ENCODE peak calls at places on chromosomes 16 and 17, in six cellular contexts. J is hippocampal formation, A is dermis blood vessel endothelial cell, C is cardiac fibroblast, O is GM10248, W is A549. F is an unnamed sample.

GRCh38 chr17:80485846-80486245 is 9.4 kb upstream of the NPTX1 start:
- DNase-seq in J (no peak), A (no peak), C (no peak), O (no peak), W (no peak), F (no peak)

GRCh38 chr16:48013476-48013875 is 142.3 kb downstream of the ABCC12 start:
- DNase-seq in J (no peak), A (no peak), C (peak), O (no peak), W (no peak), F (peak)

GRCh38 chr16:53821487-53821886 is 117.5 kb downstream of the FTO start:
- DNase-seq in J (no peak), A (no peak), C (peak), O (no peak), W (no peak), F (peak)

GRCh38 chr17:20989481-20989880 is 53.3 kb downstream of the USP22 start:
- DNase-seq in J (no peak), A (no peak), C (no peak), O (no peak), W (no peak), F (no peak)

GRCh38 chr17:79006794-79007503 is 2.6 kb downstream of the CANT1 start:
- DNase-seq in J (no peak), A (no peak), C (no peak), O (no peak), W (no peak), F (no peak)

GRCh38 chr17:65772989-65773388 is 211.5 kb upstream of the AXIN2 start:
- DNase-seq in J (no peak), A (no peak), C (no peak), O (no peak), W (no peak), F (no peak)

GRCh38 chr17:8997994-8998628 is 23.2 kb upstream of the NTN1 start:
- DNase-seq in J (no peak), A (peak), C (peak), O (peak), W (peak), F (peak)

GRCh38 chr17:19250421-19251141 is 13.4 kb downstream of the EPN2 start:
- DNase-seq in J (peak), A (no peak), C (no peak), O (no peak), W (no peak), F (no peak)

GRCh38 chr16:5412721-5413120 is 315.1 kb upstream of the EEF2KMT start:
- DNase-seq in J (no peak), A (no peak), C (no peak), O (no peak), W (no peak), F (no peak)

GRCh38 chr17:44738214-44738906 is 20.4 kb upstream of the ADAM11 start:
- DNase-seq in J (no peak), A (peak), C (peak), O (peak), W (no peak), F (peak)

GRCh38 chr16:63372283-63372682 is 1336.0 kb upstream of the CDH8 start:
- DNase-seq in J (no peak), A (no peak), C (no peak), O (no peak), W (no peak), F (no peak)

GRCh38 chr17:38910325-38910724 is 15.1 kb upstream of the LASP1NB start:
- DNase-seq in J (no peak), A (no peak), C (no peak), O (no peak), W (no peak), F (no peak)

GRCh38 chr16:49491736-49492089 is 118.1 kb downstream of the C16orf78 start:
- DNase-seq in J (peak), A (peak), C (no peak), O (no peak), W (peak), F (no peak)

GRCh38 chr17:58447039-58447975 is 30.0 kb upstream of the RNF43 start:
- DNase-seq in J (no peak), A (peak), C (peak), O (peak), W (peak), F (peak)

GRCh38 chr16:53090591-53091507 is 36.1 kb downstream of the CHD9 start:
- DNase-seq in J (peak), A (peak), C (peak), O (peak), W (no peak), F (no peak)

GRCh38 chr16:84924339-84925091 is 86.8 kb downstream of the ZDHHC7 start:
- DNase-seq in J (no peak), A (no peak), C (no peak), O (no peak), W (no peak), F (no peak)

GRCh38 chr17:76695059-76695892 is 15.5 kb downstream of the MXRA7 start:
- DNase-seq in J (no peak), A (no peak), C (no peak), O (no peak), W (no peak), F (no peak)

GRCh38 chr16:69761983-69762842 is at the start of gene WWP2:
- DNase-seq in J (peak), A (peak), C (peak), O (peak), W (peak), F (peak)

GRCh38 chr17:62085511-62086408 is 20.7 kb upstream of the MED13 start:
- DNase-seq in J (no peak), A (no peak), C (peak), O (no peak), W (no peak), F (no peak)

GRCh38 chr17:48993305-48993704 is 3.9 kb upstream of the IGF2BP1 start:
- DNase-seq in J (no peak), A (no peak), C (no peak), O (no peak), W (no peak), F (no peak)

GRCh38 chr17:40323731-40324650 is 15.0 kb downstream of the RARA start:
- DNase-seq in J (no peak), A (peak), C (peak), O (no peak), W (no peak), F (no peak)

GRCh38 chr16:82741073-82741615 is 114.4 kb downstream of the CDH13 start:
- DNase-seq in J (no peak), A (no peak), C (no peak), O (no peak), W (no peak), F (no peak)

GRCh38 chr17:79090503-79091372 is 16.1 kb downstream of the ENGASE start:
- DNase-seq in J (no peak), A (peak), C (peak), O (no peak), W (no peak), F (no peak)

GRCh38 chr16:87538594-87538993 is 45.8 kb upstream of the ZCCHC14 start:
- DNase-seq in J (no peak), A (no peak), C (peak), O (no peak), W (no peak), F (no peak)